ENCODE peak calls at places on chromosome 6, in nine cellular contexts. M is CD4-positive, CD25-positive, alpha-beta regulatory T cell; C is progenitor cell of endocrine pancreas; J is HFFc6; P is mucosa of gallbladder; I is effector memory CD8-positive, alpha-beta T cell; R is GM03348; Q is GM04504; U is stromal cell of bone marrow. D is an unnamed sample.

GRCh38 chr6:115947964-115948541 is 112.6 kb downstream of the FRK start:
- DNase-seq in M (no peak), C (no peak), J (no peak), P (peak; percentile 17), I (no peak), R (no peak), Q (no peak), U (no peak), D (no peak)

GRCh38 chr6:36089048-36089447 is 41.3 kb upstream of the MAPK13 start:
- DNase-seq in M (no peak), C (no peak), J (no peak), P (no peak), I (no peak), R (no peak), Q (no peak), U (no peak), D (no peak)

GRCh38 chr6:152572395-152573061 is 64.6 kb downstream of the SYNE1 start:
- DNase-seq in M (no peak), C (no peak), J (no peak), P (no peak), I (no peak), R (no peak), Q (peak; percentile 11), U (peak; percentile 55), D (no peak)

GRCh38 chr6:30752164-30752927 is 8.0 kb upstream of the IER3 start:
- DNase-seq in M (no peak), C (no peak), J (peak; percentile 100), P (peak; percentile 89), I (no peak), R (peak; percentile 92), Q (peak; percentile 100), U (peak; percentile 100), D (peak; percentile 55)

GRCh38 chr6:154399097-154399496 is 42.5 kb upstream of the IPCEF1 start:
- DNase-seq in M (no peak), C (no peak), J (peak; percentile 37), P (no peak), I (no peak), R (peak; percentile 24), Q (no peak), U (no peak), D (no peak)

GRCh38 chr6:34143884-34144580 is 1.9 kb downstream of the GRM4 start:
- DNase-seq in M (no peak), C (peak; percentile 32), J (no peak), P (no peak), I (peak; percentile 27), R (peak; percentile 33), Q (no peak), U (no peak), D (peak; percentile 34)

GRCh38 chr6:27237089-27237723 is 10.3 kb upstream of the PRSS16 start:
- DNase-seq in M (no peak), C (no peak), J (peak; percentile 88), P (no peak), I (no peak), R (peak; percentile 43), Q (no peak), U (no peak), D (no peak)

GRCh38 chr6:46023216-46023915 is 7.7 kb upstream of the CLIC5 start:
- DNase-seq in M (no peak), C (no peak), J (no peak), P (no peak), I (no peak), R (no peak), Q (no peak), U (peak; percentile 63), D (no peak)

GRCh38 chr6:18307006-18307405 is 42.7 kb upstream of the DEK start:
- DNase-seq in M (no peak), C (no peak), J (peak; percentile 73), P (no peak), I (no peak), R (peak; percentile 79), Q (no peak), U (no peak), D (no peak)

GRCh38 chr6:1763411-1763810 is 153.7 kb downstream of the FOXC1 start:
- DNase-seq in M (no peak), C (no peak), J (no peak), P (no peak), I (no peak), R (no peak), Q (no peak), U (no peak), D (no peak)

GRCh38 chr6:20366082-20366834 is 35.4 kb upstream of the E2F3 start:
- DNase-seq in M (no peak), C (no peak), J (no peak), P (no peak), I (peak; percentile 42), R (no peak), Q (no peak), U (no peak), D (no peak)

GRCh38 chr6:108133594-108134179 is 32.1 kb upstream of the NR2E1 start:
- DNase-seq in M (no peak), C (peak; percentile 82), J (peak; percentile 52), P (peak; percentile 78), I (no peak), R (peak; percentile 90), Q (peak; percentile 36), U (no peak), D (peak; percentile 73)

GRCh38 chr6:52335576-52335975 is 26.4 kb upstream of the PAQR8 start:
- DNase-seq in M (no peak), C (no peak), J (no peak), P (no peak), I (no peak), R (no peak), Q (no peak), U (no peak), D (no peak)

GRCh38 chr6:92380803-92381601 is 1038.4 kb downstream of the EPHA7 start:
- DNase-seq in M (no peak), C (no peak), J (no peak), P (no peak), I (no peak), R (no peak), Q (no peak), U (no peak), D (no peak)

GRCh38 chr6:140546640-140547039 is 1172.2 kb upstream of the CITED2 start:
- DNase-seq in M (no peak), C (no peak), J (peak; percentile 78), P (no peak), I (no peak), R (peak; percentile 8), Q (peak; percentile 50), U (no peak), D (no peak)

GRCh38 chr6:159252955-159253508 is 83.8 kb downstream of the FNDC1 start:
- DNase-seq in M (no peak), C (no peak), J (peak; percentile 52), P (no peak), I (no peak), R (peak; percentile 56), Q (peak; percentile 69), U (peak; percentile 41), D (no peak)

GRCh38 chr6:34465551-34466241 is at the start of gene PACSIN1:
- DNase-seq in M (no peak), C (peak; percentile 34), J (no peak), P (no peak), I (no peak), R (peak; percentile 53), Q (no peak), U (no peak), D (peak; percentile 27)

GRCh38 chr6:13355043-13355945 is 27.0 kb upstream of the TBC1D7 start:
- DNase-seq in M (no peak), C (no peak), J (peak; percentile 96), P (no peak), I (no peak), R (peak; percentile 85), Q (peak; percentile 87), U (peak; percentile 69), D (no peak)

GRCh38 chr6:154737424-154737823 is 4.2 kb downstream of the SCAF8 start:
- DNase-seq in M (no peak), C (no peak), J (no peak), P (no peak), I (no peak), R (no peak), Q (no peak), U (no peak), D (no peak)

GRCh38 chr6:11067348-11067747 is 23.2 kb upstream of the ELOVL2 start:
- DNase-seq in M (no peak), C (no peak), J (no peak), P (peak; percentile 61), I (no peak), R (no peak), Q (no peak), U (no peak), D (no peak)

GRCh38 chr6:53342210-53342609 is 6.5 kb downstream of the ELOVL5 start:
- DNase-seq in M (no peak), C (no peak), J (no peak), P (no peak), I (no peak), R (no peak), Q (no peak), U (no peak), D (no peak)

GRCh38 chr6:167115054-167115453 is 7.8 kb upstream of the CCR6 start:
- DNase-seq in M (no peak), C (no peak), J (no peak), P (no peak), I (no peak), R (no peak), Q (no peak), U (no peak), D (no peak)

GRCh38 chr6:54722328-54722727 is 124.2 kb upstream of the FAM83B start:
- DNase-seq in M (no peak), C (no peak), J (no peak), P (no peak), I (no peak), R (no peak), Q (no peak), U (no peak), D (no peak)

GRCh38 chr6:158047120-158047518 is 65.5 kb downstream of the SYNJ2 start:
- DNase-seq in M (no peak), C (no peak), J (peak; percentile 82), P (no peak), I (peak; percentile 17), R (peak; percentile 60), Q (no peak), U (no peak), D (no peak)

GRCh38 chr6:68343901-68344300 is 291.2 kb upstream of the ADGRB3 start:
- DNase-seq in M (no peak), C (no peak), J (no peak), P (peak; percentile 21), I (no peak), R (no peak), Q (no peak), U (no peak), D (peak; percentile 69)

GRCh38 chr6:168335341-168335740 is 15.8 kb upstream of the DACT2 start:
- DNase-seq in M (no peak), C (no peak), J (no peak), P (no peak), I (no peak), R (no peak), Q (no peak), U (no peak), D (no peak)

GRCh38 chr6:18242062-18242851 is 22.1 kb downstream of the DEK start:
- DNase-seq in M (no peak), C (no peak), J (peak; percentile 91), P (no peak), I (no peak), R (peak; percentile 54), Q (peak; percentile 85), U (peak; percentile 79), D (no peak)

GRCh38 chr6:34189806-34190503 is 44.1 kb upstream of the GRM4 start:
- DNase-seq in M (no peak), C (no peak), J (no peak), P (no peak), I (no peak), R (peak; percentile 1), Q (no peak), U (no peak), D (no peak)